ENCODE peak calls at places on chromosomes 1 and 21, in four cellular contexts. One of them, this sample, is unnamed. For H3K27me3 and H3K9me3, the result is how much of the 10 kb centered on the place peaks cover.

GRCh38 chr1:30788580-30789387 is 31.2 kb upstream of the LAPTM5 start:
- DNase-seq in aorta: no peak
- DNase-seq in stomach: no peak
- DNase-seq in ovary: no peak
- DNase-seq in this sample: no peak

GRCh38 chr1:234111458-234112142 is 207.1 kb downstream of the SLC35F3 start:
- DNase-seq in aorta: no peak
- DNase-seq in stomach: no peak
- DNase-seq in ovary: no peak
- DNase-seq in this sample: no peak

GRCh38 chr1:150514260-150514659 is 1.3 kb upstream of the FALEC start:
- DNase-seq in aorta: no peak
- DNase-seq in stomach: no peak
- DNase-seq in ovary: no peak
- DNase-seq in this sample: no peak

GRCh38 chr1:10599194-10599861 is 124.6 kb downstream of the PEX14 start:
- DNase-seq in aorta: no peak
- DNase-seq in stomach: no peak
- DNase-seq in ovary: no peak
- DNase-seq in this sample: peak

GRCh38 chr1:168273575-168273974 is 7.1 kb upstream of the TBX19 start:
- DNase-seq in aorta: no peak
- DNase-seq in stomach: no peak
- DNase-seq in ovary: no peak
- DNase-seq in this sample: no peak

GRCh38 chr21:38847556-38847955 is 41.8 kb downstream of the ETS2 start:
- DNase-seq in aorta: no peak
- DNase-seq in stomach: no peak
- DNase-seq in ovary: no peak
- DNase-seq in this sample: no peak

GRCh38 chr1:97726386-97726785 is 194.4 kb downstream of the DPYD start:
- DNase-seq in aorta: no peak
- DNase-seq in stomach: no peak
- DNase-seq in ovary: no peak
- DNase-seq in this sample: no peak

GRCh38 chr1:219582310-219582709 is 30.6 kb downstream of the ZC3H11B start:
- DNase-seq in aorta: no peak
- DNase-seq in stomach: no peak
- DNase-seq in ovary: no peak
- DNase-seq in this sample: no peak

GRCh38 chr1:204320413-204320812 is 39.3 kb downstream of the PLEKHA6 start:
- DNase-seq in aorta: no peak
- DNase-seq in stomach: no peak
- DNase-seq in ovary: no peak
- DNase-seq in this sample: peak

GRCh38 chr21:44382536-44382935 is 29.1 kb downstream of the TRPM2 start:
- DNase-seq in aorta: peak
- DNase-seq in stomach: no peak
- DNase-seq in ovary: no peak
- DNase-seq in this sample: no peak

GRCh38 chr1:89607888-89608626 is 24.9 kb upstream of the LRRC8C start:
- DNase-seq in aorta: no peak
- DNase-seq in stomach: no peak
- DNase-seq in ovary: no peak
- DNase-seq in this sample: no peak

GRCh38 chr1:156146006-156146748 is 7.2 kb upstream of the SEMA4A start:
- DNase-seq in aorta: peak
- DNase-seq in stomach: peak
- DNase-seq in ovary: no peak
- DNase-seq in this sample: peak

GRCh38 chr1:151860504-151861187 is 7.1 kb upstream of the THEM5 start:
- DNase-seq in aorta: no peak
- DNase-seq in stomach: no peak
- DNase-seq in ovary: no peak
- DNase-seq in this sample: no peak

GRCh38 chr1:46757256-46757955 is 38.5 kb upstream of the EFCAB14 start:
- DNase-seq in aorta: no peak
- DNase-seq in stomach: peak
- DNase-seq in ovary: no peak
- DNase-seq in this sample: no peak

GRCh38 chr1:243963566-243963965 is 87.5 kb upstream of the ZBTB18 start:
- DNase-seq in aorta: no peak
- DNase-seq in stomach: no peak
- DNase-seq in ovary: no peak
- DNase-seq in this sample: no peak

GRCh38 chr1:168468042-168468809 is 75.6 kb downstream of the XCL2 start:
- DNase-seq in aorta: no peak
- DNase-seq in stomach: no peak
- DNase-seq in ovary: no peak
- DNase-seq in this sample: no peak

GRCh38 chr1:109619405-109619654 is at the start of gene GNAT2:
- DNase-seq in aorta: no peak
- DNase-seq in stomach: no peak
- DNase-seq in ovary: no peak
- DNase-seq in this sample: no peak

GRCh38 chr1:81174811-81175476 is 625.8 kb upstream of the ADGRL2 start:
- DNase-seq in aorta: no peak
- DNase-seq in stomach: no peak
- DNase-seq in ovary: no peak
- DNase-seq in this sample: no peak

GRCh38 chr1:40630488-40631223 is 34.8 kb downstream of the RIMS3 start:
- DNase-seq in aorta: no peak
- DNase-seq in stomach: peak
- DNase-seq in ovary: no peak
- DNase-seq in this sample: no peak

GRCh38 chr21:33036430-33037162 is 10.9 kb downstream of the OLIG2 start:
- DNase-seq in aorta: no peak
- DNase-seq in stomach: peak
- DNase-seq in ovary: no peak
- DNase-seq in this sample: peak

GRCh38 chr1:238088891-238089290 is 198.2 kb upstream of the ZP4 start:
- DNase-seq in aorta: no peak
- DNase-seq in stomach: no peak
- DNase-seq in ovary: no peak
- DNase-seq in this sample: no peak

GRCh38 chr1:219660666-219661463 is 48.0 kb upstream of the ZC3H11B start:
- DNase-seq in aorta: peak
- DNase-seq in stomach: peak
- DNase-seq in ovary: peak
- DNase-seq in this sample: peak

GRCh38 chr1:51667556-51667955 is 50.7 kb downstream of the OSBPL9 start:
- DNase-seq in aorta: no peak
- DNase-seq in stomach: no peak
- DNase-seq in ovary: no peak
- DNase-seq in this sample: no peak

DNA sequence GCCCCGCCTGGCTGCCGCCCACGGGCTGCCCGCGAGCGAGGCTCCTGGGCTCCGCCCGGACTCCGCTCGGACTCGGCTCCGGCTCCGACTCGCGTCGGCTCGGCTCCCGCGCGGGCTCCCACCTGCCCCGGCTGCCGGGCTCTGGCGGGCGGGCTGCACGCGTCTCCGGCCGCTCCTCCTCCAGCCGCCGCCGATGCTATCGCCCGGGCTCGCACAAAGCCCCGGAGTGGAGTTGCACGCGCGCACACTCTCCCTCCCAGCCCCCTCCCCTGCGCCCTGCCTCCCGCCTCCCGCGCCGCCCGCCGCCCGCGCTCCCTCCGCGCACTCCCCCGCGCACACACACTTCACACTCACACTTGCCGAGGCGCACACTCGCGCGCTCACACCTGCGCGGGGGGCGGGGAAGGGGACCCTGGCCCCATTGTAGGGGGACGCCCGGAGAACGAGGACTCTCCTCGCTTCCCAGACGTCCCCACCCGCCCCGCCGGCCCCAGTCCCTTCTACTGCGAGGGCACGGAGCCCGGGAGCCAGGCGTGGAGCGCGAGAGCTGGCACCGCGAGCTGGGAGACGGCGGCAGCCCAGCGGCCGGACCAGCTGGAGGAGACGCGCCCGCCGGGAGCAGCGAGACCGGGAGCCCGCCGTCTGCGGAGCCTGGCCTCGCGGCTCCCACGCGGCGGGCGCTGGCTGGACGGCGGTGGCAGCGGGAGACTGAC is at the start of gene GRIK3:
- DNase-seq in aorta: no peak
- DNase-seq in stomach: no peak
- DNase-seq in ovary: no peak
- DNase-seq in this sample: no peak
- H3K27me3 ChIP-seq in aorta: under half
- H3K27me3 ChIP-seq in stomach: under half
- H3K27me3 ChIP-seq in ovary: under half
- H3K27me3 ChIP-seq in this sample: half or more

GRCh38 chr1:224197261-224197600 is 14.2 kb downstream of the DEGS1 start:
- DNase-seq in aorta: no peak
- DNase-seq in stomach: no peak
- DNase-seq in ovary: no peak
- DNase-seq in this sample: no peak

GRCh38 chr1:224192082-224192786 is 9.2 kb downstream of the DEGS1 start:
- DNase-seq in aorta: no peak
- DNase-seq in stomach: no peak
- DNase-seq in ovary: no peak
- DNase-seq in this sample: no peak

GRCh38 chr1:224198572-224198971 is 15.5 kb downstream of the DEGS1 start:
- DNase-seq in aorta: no peak
- DNase-seq in stomach: no peak
- DNase-seq in ovary: no peak
- DNase-seq in this sample: no peak

GRCh38 chr1:224189561-224189960 is 6.5 kb downstream of the DEGS1 start:
- DNase-seq in aorta: no peak
- DNase-seq in stomach: no peak
- DNase-seq in ovary: no peak
- DNase-seq in this sample: no peak

DNA sequence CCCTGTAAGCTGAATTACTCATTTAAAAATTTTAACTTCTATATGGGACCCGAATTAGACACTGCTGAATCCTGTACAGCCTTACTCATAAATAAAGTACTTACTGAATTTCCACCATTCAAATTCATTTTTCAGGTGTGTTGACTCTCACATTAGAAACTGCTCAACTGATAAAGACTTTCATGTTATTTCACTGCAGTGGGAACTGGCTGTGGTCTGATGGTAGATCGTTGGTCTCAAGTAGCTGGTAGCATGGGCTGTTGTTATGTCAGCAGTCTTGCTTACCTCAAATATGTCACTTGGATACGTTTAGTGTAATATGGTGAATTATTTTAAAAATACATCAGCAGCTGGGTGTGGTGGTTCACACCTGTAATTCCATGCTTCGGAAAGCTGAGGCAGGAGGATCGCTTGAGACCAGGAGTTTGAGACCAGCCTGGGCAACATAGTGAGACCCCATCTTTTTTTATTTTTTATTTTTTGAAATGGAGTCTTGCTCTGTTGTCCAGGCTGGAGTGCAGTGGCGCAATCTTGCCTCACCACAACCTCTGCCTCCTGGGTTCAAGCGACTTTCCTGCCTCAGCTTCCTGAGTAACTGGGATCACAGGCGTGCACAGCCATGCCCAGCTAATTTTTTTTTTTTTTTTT is 10.4 kb downstream of the DEGS1 start:
- DNase-seq in aorta: no peak
- DNase-seq in stomach: no peak
- DNase-seq in ovary: no peak
- DNase-seq in this sample: no peak
- H3K4me3 ChIP-seq in aorta: no peak
- H3K4me3 ChIP-seq in stomach: no peak
- H3K4me3 ChIP-seq in ovary: no peak
- H3K4me3 ChIP-seq in this sample: no peak

DNA sequence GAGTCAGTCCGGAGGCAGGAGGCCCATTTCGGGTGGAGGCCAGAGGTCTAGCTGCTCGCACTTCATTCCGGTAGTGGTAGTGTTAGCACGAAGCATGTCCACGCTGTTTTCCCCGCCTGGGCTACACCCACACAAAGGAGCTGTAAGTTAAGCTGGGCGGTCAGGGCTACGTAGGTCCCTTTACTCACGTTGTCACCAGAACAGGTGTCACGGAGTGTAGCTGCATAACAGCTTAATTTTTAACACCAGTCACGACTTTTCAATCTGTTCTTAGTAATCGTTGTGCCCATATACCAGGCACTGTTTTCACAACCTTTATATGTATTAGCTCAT is 15.6 kb downstream of the HLX start:
- DNase-seq in aorta: no peak
- DNase-seq in stomach: no peak
- DNase-seq in ovary: no peak
- DNase-seq in this sample: no peak
- H3K9me3 ChIP-seq in aorta: under half
- H3K9me3 ChIP-seq in stomach: under half
- H3K9me3 ChIP-seq in ovary: under half
- H3K9me3 ChIP-seq in this sample: under half

GRCh38 chr1:71044833-71045232 is 2.8 kb downstream of the PTGER3 start:
- DNase-seq in aorta: no peak
- DNase-seq in stomach: no peak
- DNase-seq in ovary: no peak
- DNase-seq in this sample: no peak

GRCh38 chr1:71049951-71050598 is 2.5 kb upstream of the PTGER3 start:
- DNase-seq in aorta: no peak
- DNase-seq in stomach: no peak
- DNase-seq in ovary: no peak
- DNase-seq in this sample: peak

GRCh38 chr1:71045463-71046028 is 2.1 kb downstream of the PTGER3 start:
- DNase-seq in aorta: peak
- DNase-seq in stomach: no peak
- DNase-seq in ovary: no peak
- DNase-seq in this sample: no peak

GRCh38 chr1:71046891-71047634 is 553 bp downstream of the PTGER3 start:
- DNase-seq in aorta: peak
- DNase-seq in stomach: peak
- DNase-seq in ovary: peak
- DNase-seq in this sample: no peak

DNA sequence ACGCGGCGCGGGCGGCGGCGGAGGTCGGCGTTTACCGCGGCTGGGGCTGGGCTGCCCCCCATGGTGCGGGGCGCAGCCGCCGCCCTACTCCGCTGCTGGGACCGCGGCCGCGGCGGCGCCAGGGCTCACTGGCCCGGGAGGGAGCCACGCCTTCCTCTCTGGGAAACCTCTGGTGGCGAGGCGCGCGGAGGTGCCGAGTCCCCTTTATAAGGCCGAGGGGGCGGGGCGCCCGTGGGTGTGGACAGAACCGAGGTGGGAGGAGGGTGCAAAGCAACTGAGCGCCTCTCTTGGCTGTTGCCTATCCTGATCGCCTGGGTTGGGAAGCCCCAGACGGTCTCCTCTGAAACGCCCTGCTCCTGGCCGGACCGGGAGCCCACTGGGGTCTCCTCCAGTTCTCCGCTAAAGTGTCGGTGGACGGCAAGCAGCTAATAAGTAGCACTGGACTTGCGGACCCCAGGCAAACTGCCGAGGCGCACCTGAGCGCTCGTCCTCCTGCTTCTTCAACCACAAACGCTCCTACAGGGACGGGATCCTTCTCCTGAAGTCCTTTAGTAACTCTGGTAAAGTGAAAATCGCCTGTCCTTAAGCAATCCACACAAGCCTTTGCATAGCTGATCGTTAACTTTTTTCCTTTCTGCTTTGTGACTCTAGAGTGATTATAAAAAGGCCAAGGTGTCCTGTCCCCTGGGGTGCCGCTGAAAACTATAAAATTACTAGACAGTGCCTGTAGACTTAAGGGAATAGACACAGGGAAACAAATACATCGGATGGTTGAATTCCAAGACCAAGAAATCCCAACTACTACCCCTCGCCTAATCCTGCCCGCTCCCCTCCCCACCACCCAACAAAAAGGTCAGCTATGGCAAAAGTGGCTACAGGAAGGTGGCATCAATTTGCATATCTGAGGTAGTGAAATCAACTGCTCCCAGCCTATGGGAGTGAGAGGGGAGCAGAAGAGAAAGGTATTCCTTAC is at the start of gene PTGER3:
- DNase-seq in aorta: peak
- DNase-seq in stomach: peak
- DNase-seq in ovary: peak
- DNase-seq in this sample: no peak
- H3K27me3 ChIP-seq in aorta: under half
- H3K27me3 ChIP-seq in stomach: under half
- H3K27me3 ChIP-seq in ovary: under half
- H3K27me3 ChIP-seq in this sample: under half